ENCODE peak calls at places on chromosomes 6 and 20, in seven cellular contexts. B, A, S, O, H, X and Z are unnamed samples.
A peak's percentile ranks its signal among the peaks of the same experiment; 100 is the strongest.

GRCh38 chr6:105482227-105482839 is 79.5 kb upstream of the PREP start:
- DNase-seq in B (peak; percentile 38), A (no peak), S (no peak), O (no peak), H (no peak), X (no peak), Z (no peak)

GRCh38 chr6:163806761-163807499 is 392.4 kb downstream of the QKI start:
- DNase-seq in B (peak; percentile 25), A (no peak), S (no peak), O (no peak), H (no peak), X (no peak), Z (no peak)

GRCh38 chr20:43442310-43442880 is 15.3 kb upstream of the SRSF6 start:
- DNase-seq in B (peak; percentile 27), A (no peak), S (peak; percentile 63), O (no peak), H (no peak), X (peak; percentile 42), Z (no peak)

GRCh38 chr6:29853245-29853644 is 25.6 kb downstream of the HLA-G start:
- DNase-seq in B (no peak), A (no peak), S (no peak), O (no peak), H (no peak), X (no peak), Z (no peak)

GRCh38 chr6:34352305-34352937 is 40.0 kb downstream of the NUDT3 start:
- DNase-seq in B (peak; percentile 57), A (no peak), S (no peak), O (no peak), H (no peak), X (no peak), Z (no peak)

GRCh38 chr6:139852067-139852466 is 477.6 kb upstream of the CITED2 start:
- DNase-seq in B (no peak), A (no peak), S (no peak), O (no peak), H (no peak), X (no peak), Z (no peak)

GRCh38 chr6:35449287-35449881 is 2.8 kb upstream of the FANCE start:
- DNase-seq in B (peak; percentile 72), A (peak; percentile 85), S (peak; percentile 60), O (no peak), H (peak; percentile 56), X (peak; percentile 80), Z (no peak)

GRCh38 chr20:59802018-59802417 is 131.4 kb downstream of the SYCP2 start:
- DNase-seq in B (no peak), A (peak; percentile 0), S (no peak), O (no peak), H (no peak), X (no peak), Z (no peak)

GRCh38 chr6:84332139-84333034 is 104.9 kb upstream of the CEP162 start:
- DNase-seq in B (no peak), A (no peak), S (no peak), O (peak; percentile 24), H (no peak), X (no peak), Z (no peak)

GRCh38 chr6:5997420-5998093 is 9.2 kb downstream of the NRN1 start:
- DNase-seq in B (no peak), A (peak; percentile 52), S (no peak), O (no peak), H (no peak), X (no peak), Z (no peak)
- TF ChIP-seq RAD21 in B (no peak), A (no peak), S (no peak), O (no peak), H (no peak), X (no peak), Z (no peak)

DNA sequence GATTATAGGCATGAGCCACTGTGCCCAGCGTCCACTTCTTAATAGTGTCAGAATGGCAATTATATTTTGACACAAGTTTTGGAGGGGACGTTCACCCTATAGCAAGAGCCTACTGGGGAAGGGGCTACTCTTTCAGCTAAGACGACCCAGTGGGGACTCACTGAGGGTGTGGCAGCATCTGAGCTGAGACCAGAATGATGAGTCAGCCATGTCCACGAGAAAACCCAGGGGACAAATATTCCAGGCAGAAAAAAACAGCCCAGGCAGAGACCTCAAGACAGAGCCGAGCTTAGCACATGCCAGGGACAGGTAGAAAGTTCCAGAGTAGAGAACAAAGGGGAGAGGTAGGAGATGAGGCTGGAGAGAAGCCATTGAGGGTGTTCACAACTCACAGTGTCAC is 11.1 kb downstream of the CNBD2 start:
- DNase-seq in B (no peak), A (no peak), S (no peak), O (no peak), H (no peak), X (no peak), Z (no peak)
- TF ChIP-seq RAD21 in B (no peak), A (no peak), S (no peak), O (no peak), H (no peak), X (no peak), Z (no peak)

GRCh38 chr20:63005240-63005861 is 1.4 kb downstream of the BHLHE23 start:
- DNase-seq in B (no peak), A (no peak), S (no peak), O (no peak), H (no peak), X (no peak), Z (no peak)

GRCh38 chr20:63005862-63006564 is 751 bp downstream of the BHLHE23 start:
- DNase-seq in B (peak; percentile 10), A (no peak), S (peak; percentile 75), O (no peak), H (peak; percentile 76), X (no peak), Z (no peak)

GRCh38 chr20:63002511-63002910 is 4.3 kb downstream of the BHLHE23 start:
- DNase-seq in B (no peak), A (no peak), S (no peak), O (no peak), H (no peak), X (no peak), Z (no peak)

GRCh38 chr20:63004607-63005211 is 2.1 kb downstream of the BHLHE23 start:
- DNase-seq in B (no peak), A (no peak), S (no peak), O (no peak), H (no peak), X (no peak), Z (no peak)

DNA sequence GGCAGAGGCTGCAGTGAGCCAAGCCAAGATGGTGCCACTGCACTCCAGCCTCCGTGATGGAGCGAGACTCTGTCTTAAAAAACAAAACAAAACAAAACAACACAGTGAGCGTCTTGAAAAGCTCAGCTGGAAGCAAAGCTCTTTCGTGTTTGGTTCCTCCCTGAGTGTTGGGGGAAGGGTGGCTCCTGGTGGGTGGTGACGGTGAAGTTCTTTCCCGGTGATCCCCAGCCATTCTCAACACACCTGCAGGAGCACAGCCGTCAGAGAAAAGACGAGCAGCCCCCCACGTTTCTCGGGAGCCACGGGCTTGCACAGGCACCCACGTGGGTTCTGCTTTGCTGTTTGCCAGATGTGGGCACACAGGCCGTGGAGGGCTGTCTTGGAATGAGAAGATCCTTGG is 3.2 kb downstream of the BHLHE23 start:
- DNase-seq in B (no peak), A (no peak), S (no peak), O (no peak), H (no peak), X (no peak), Z (no peak)
- TF ChIP-seq RAD21 in B (no peak), A (no peak), S (no peak), O (no peak), H (no peak), X (no peak), Z (no peak)

GRCh38 chr20:1163653-1164052 is 21.1 kb downstream of the TMEM74B start:
- DNase-seq in B (no peak), A (no peak), S (no peak), O (no peak), H (no peak), X (no peak), Z (no peak)
- TF ChIP-seq RAD21 in B (no peak), A (no peak), S (no peak), O (no peak), H (no peak), X (no peak), Z (no peak)

GRCh38 chr6:28673800-28674671 is 148.4 kb downstream of the GPX5 start:
- DNase-seq in B (peak; percentile 71), A (peak; percentile 75), S (peak; percentile 79), O (peak; percentile 48), H (peak; percentile 91), X (peak; percentile 75), Z (peak; percentile 66)
- TF ChIP-seq RAD21 in B (no peak), A (no peak), S (no peak), O (no peak), H (no peak), X (no peak), Z (no peak)

GRCh38 chr20:20459726-20460125 is 91.8 kb downstream of the INSM1 start:
- DNase-seq in B (peak; percentile 58), A (no peak), S (no peak), O (no peak), H (no peak), X (no peak), Z (no peak)
- TF ChIP-seq RAD21 in B (no peak), A (no peak), S (no peak), O (no peak), H (no peak), X (no peak), Z (no peak)

GRCh38 chr20:7728373-7728772 is 211.9 kb downstream of the HAO1 start:
- DNase-seq in B (no peak), A (no peak), S (no peak), O (no peak), H (no peak), X (no peak), Z (no peak)

GRCh38 chr20:7723284-7723683 is 217.0 kb downstream of the HAO1 start:
- DNase-seq in B (no peak), A (no peak), S (peak; percentile 16), O (no peak), H (no peak), X (no peak), Z (no peak)

DNA sequence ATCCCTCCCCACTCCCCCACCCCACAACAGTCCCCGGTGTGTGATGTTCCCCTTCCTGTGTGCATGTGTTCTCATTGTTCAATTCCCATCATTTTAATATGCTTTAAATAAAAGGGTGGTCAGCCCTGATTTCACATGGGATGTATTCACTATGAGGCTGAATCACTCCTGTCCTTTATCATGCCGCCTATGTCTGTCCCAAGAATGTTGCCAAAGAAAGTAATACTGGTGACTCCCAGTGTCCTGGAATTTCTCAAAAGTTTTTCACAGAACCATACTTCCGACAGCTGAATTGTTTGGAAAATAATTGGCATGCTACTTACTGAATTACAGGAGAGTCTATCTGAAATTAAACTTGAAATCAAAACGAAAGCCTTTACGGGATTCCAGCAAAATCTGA is 217.7 kb downstream of the HAO1 start:
- DNase-seq in B (no peak), A (no peak), S (no peak), O (no peak), H (no peak), X (no peak), Z (no peak)
- TF ChIP-seq RAD21 in B (no peak), A (no peak), S (no peak), O (no peak), H (no peak), X (no peak), Z (no peak)

GRCh38 chr20:25279403-25279802 is 31.5 kb downstream of the PYGB start:
- DNase-seq in B (no peak), A (no peak), S (no peak), O (no peak), H (no peak), X (no peak), Z (no peak)
- TF ChIP-seq RAD21 in B (no peak), A (no peak), S (no peak), O (no peak), H (no peak), X (no peak), Z (no peak)

GRCh38 chr20:33995053-33995816 is 1.5 kb downstream of the RALY start:
- DNase-seq in B (no peak), A (no peak), S (no peak), O (no peak), H (no peak), X (no peak), Z (no peak)
- TF ChIP-seq RAD21 in B (no peak), A (no peak), S (no peak), O (no peak), H (no peak), X (no peak), Z (no peak)